ENCODE peak calls at places on chromosomes 3 and 15, in six cellular contexts. I is body of pancreas, O is HFFc6, F is mesothelial cell of epicardium, L is fibroblast of lung, Z is endodermal cell. Y is an unnamed sample.

GRCh38 chr3:186821429-186822367 is 15.4 kb upstream of the RFC4 start:
- DNase-seq in I (no peak), O (peak), F (no peak), L (peak), Z (peak), Y (no peak)

GRCh38 chr15:69225355-69226027 is 65.1 kb downstream of the GLCE start:
- DNase-seq in I (no peak), O (peak), F (no peak), L (peak), Z (no peak), Y (no peak)

GRCh38 chr3:2247831-2248230 is 149.2 kb downstream of the CNTN4 start:
- DNase-seq in I (no peak), O (no peak), F (no peak), L (no peak), Z (no peak), Y (no peak)

GRCh38 chr3:21330293-21330692 is 420.7 kb downstream of the ZNF385D start:
- DNase-seq in I (no peak), O (no peak), F (no peak), L (peak), Z (no peak), Y (no peak)

GRCh38 chr3:167102071-167102470 is 278.0 kb downstream of the ZBBX start:
- DNase-seq in I (peak), O (no peak), F (no peak), L (no peak), Z (peak), Y (peak)

GRCh38 chr3:181694805-181695660 is 16.7 kb upstream of the SOX2 start:
- DNase-seq in I (peak), O (no peak), F (no peak), L (peak), Z (peak), Y (peak)

GRCh38 chr3:150049317-150049716 is 78.6 kb upstream of the PFN2 start:
- DNase-seq in I (no peak), O (peak), F (no peak), L (peak), Z (no peak), Y (no peak)

GRCh38 chr3:14280326-14280725 is 101.7 kb downstream of the LSM3 start:
- DNase-seq in I (no peak), O (peak), F (no peak), L (peak), Z (no peak), Y (no peak)

GRCh38 chr3:126270145-126270811 is 86.9 kb downstream of the KLF15 start:
- DNase-seq in I (peak), O (no peak), F (no peak), L (peak), Z (no peak), Y (peak)

GRCh38 chr3:79066481-79066880 is 701.3 kb downstream of the ROBO1 start:
- DNase-seq in I (no peak), O (no peak), F (no peak), L (no peak), Z (no peak), Y (no peak)

GRCh38 chr3:21839592-21839991 is 88.6 kb upstream of the ZNF385D start:
- DNase-seq in I (peak), O (peak), F (no peak), L (peak), Z (no peak), Y (no peak)

GRCh38 chr3:10400050-10400748 is 79.3 kb upstream of the SEC13 start:
- DNase-seq in I (no peak), O (no peak), F (no peak), L (no peak), Z (peak), Y (peak)

GRCh38 chr3:50260027-50260941 is 8.7 kb upstream of the SEMA3B start:
- DNase-seq in I (peak), O (peak), F (peak), L (peak), Z (peak), Y (peak)

GRCh38 chr3:41975421-41976103 is 13.7 kb upstream of the ULK4 start:
- DNase-seq in I (no peak), O (no peak), F (no peak), L (peak), Z (no peak), Y (no peak)

GRCh38 chr3:161474691-161475090 is 21.9 kb upstream of the OTOL1 start:
- DNase-seq in I (no peak), O (no peak), F (no peak), L (no peak), Z (no peak), Y (no peak)

GRCh38 chr3:117184574-117184973 is 475.0 kb downstream of the TUSC7 start:
- DNase-seq in I (no peak), O (peak), F (no peak), L (peak), Z (no peak), Y (no peak)

GRCh38 chr15:52658955-52659354 is 20.2 kb downstream of the ATOSA start:
- DNase-seq in I (no peak), O (no peak), F (no peak), L (no peak), Z (no peak), Y (no peak)

GRCh38 chr15:26081758-26082068 is 218.6 kb upstream of the ATP10A start:
- DNase-seq in I (no peak), O (no peak), F (no peak), L (no peak), Z (no peak), Y (no peak)

GRCh38 chr3:184584001-184584891 is 22.7 kb downstream of the EPHB3 start:
- DNase-seq in I (no peak), O (no peak), F (no peak), L (no peak), Z (peak), Y (peak)

GRCh38 chr3:188745031-188745430 is 426.7 kb upstream of the TPRG1 start:
- DNase-seq in I (no peak), O (no peak), F (no peak), L (no peak), Z (no peak), Y (no peak)

GRCh38 chr3:60912876-60913275 is 338.4 kb downstream of the FHIT start:
- DNase-seq in I (no peak), O (no peak), F (no peak), L (no peak), Z (no peak), Y (no peak)

GRCh38 chr15:53434174-53434678 is 325.2 kb downstream of the WDR72 start:
- DNase-seq in I (no peak), O (no peak), F (no peak), L (no peak), Z (no peak), Y (no peak)

GRCh38 chr15:46786886-46787285 is 930.4 kb upstream of the SEMA6D start:
- DNase-seq in I (no peak), O (no peak), F (no peak), L (no peak), Z (no peak), Y (no peak)

DNA sequence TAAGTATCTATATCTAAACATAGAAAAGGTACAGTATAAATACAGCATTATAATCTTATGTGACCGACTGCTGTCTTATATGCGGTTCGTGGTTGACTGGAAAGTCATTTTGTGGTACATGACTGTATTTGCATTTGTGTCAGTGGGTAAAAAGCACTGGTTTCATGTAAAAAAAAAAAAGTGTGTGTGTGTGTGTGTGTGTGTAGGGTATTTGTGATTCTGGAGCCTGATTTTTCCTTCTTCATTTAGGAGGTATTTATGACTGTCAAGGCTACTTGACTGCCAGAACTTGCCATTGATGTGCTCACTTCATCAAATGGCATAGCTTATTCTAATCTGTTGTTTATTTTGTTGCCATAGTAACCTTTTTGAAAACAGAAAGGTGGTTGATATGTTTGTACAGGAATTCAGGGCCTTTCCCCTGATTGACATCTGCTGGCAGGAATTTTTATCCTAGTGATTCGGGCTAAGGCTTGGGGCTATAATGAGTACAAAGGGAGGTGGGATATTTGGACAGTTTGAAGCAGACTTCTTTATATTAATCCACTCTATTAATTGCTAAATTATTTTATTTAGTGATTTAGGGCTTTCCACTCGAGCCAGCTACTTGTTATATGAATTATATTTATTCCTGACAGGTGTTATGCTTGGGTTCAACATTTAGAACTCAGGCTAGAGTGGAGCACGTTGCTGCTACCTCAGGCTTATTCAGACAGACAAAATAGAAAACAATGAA is 63.4 kb downstream of the AKAP13 start:
- DNase-seq in I (peak), O (peak), F (no peak), L (peak), Z (peak), Y (no peak)
- TF ChIP-seq CTCF in I (peak), O (no peak), F (no peak), L (no peak), Z (no peak), Y (no peak)

GRCh38 chr3:196048922-196049566 is 32.8 kb downstream of the TFRC start:
- DNase-seq in I (no peak), O (no peak), F (no peak), L (no peak), Z (no peak), Y (no peak)
- TF ChIP-seq CTCF in I (no peak), O (no peak), F (no peak), L (no peak), Z (no peak), Y (no peak)

DNA sequence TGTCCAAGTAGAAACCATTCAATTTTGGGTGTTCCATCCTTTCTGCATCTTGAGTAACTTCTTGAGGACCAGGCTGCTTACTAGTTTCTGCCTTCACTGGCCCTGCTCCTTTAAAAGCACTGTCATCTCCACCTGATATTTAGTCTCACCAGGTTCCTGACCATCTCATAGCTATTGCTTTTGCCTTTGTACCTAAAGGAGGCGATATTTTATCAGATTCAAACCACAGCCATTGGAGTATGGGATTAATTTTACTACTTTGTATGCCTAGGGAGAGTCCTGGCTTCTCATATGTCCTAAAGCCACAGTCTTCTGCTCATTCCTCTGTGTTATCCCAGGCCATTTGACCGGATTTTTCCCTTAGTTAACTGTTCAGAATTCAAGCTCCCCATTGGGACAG is 51.8 kb upstream of the RFX7 start:
- DNase-seq in I (no peak), O (no peak), F (no peak), L (no peak), Z (no peak), Y (no peak)
- TF ChIP-seq CTCF in I (no peak), O (peak), F (no peak), L (no peak), Z (peak), Y (peak)

GRCh38 chr3:133167340-133168024 is 129.3 kb downstream of the TMEM108 start:
- DNase-seq in I (no peak), O (no peak), F (no peak), L (no peak), Z (no peak), Y (no peak)

GRCh38 chr3:133162906-133163305 is 124.7 kb downstream of the TMEM108 start:
- DNase-seq in I (no peak), O (no peak), F (no peak), L (no peak), Z (no peak), Y (no peak)

GRCh38 chr3:133169669-133170068 is 131.5 kb downstream of the TMEM108 start:
- DNase-seq in I (no peak), O (no peak), F (no peak), L (no peak), Z (no peak), Y (no peak)

GRCh38 chr3:133168025-133168401 is 129.8 kb downstream of the TMEM108 start:
- DNase-seq in I (no peak), O (no peak), F (no peak), L (no peak), Z (no peak), Y (no peak)
- TF ChIP-seq CTCF in I (no peak), O (peak), F (no peak), L (no peak), Z (peak), Y (peak)

GRCh38 chr15:88242586-88242985 is 14.0 kb downstream of the NTRK3 start:
- DNase-seq in I (no peak), O (no peak), F (no peak), L (no peak), Z (no peak), Y (no peak)

GRCh38 chr15:88246081-88246480 is 10.5 kb downstream of the NTRK3 start:
- DNase-seq in I (no peak), O (no peak), F (no peak), L (no peak), Z (no peak), Y (no peak)

GRCh38 chr15:88243156-88243555 is 13.4 kb downstream of the NTRK3 start:
- DNase-seq in I (no peak), O (no peak), F (no peak), L (no peak), Z (no peak), Y (no peak)

GRCh38 chr15:88241461-88241860 is 15.1 kb downstream of the NTRK3 start:
- DNase-seq in I (no peak), O (no peak), F (no peak), L (no peak), Z (no peak), Y (no peak)

GRCh38 chr15:88243895-88244787 is 12.4 kb downstream of the NTRK3 start:
- DNase-seq in I (peak), O (peak), F (no peak), L (peak), Z (peak), Y (peak)
- TF ChIP-seq CTCF in I (peak), O (peak), F (peak), L (peak), Z (peak), Y (peak)

DNA sequence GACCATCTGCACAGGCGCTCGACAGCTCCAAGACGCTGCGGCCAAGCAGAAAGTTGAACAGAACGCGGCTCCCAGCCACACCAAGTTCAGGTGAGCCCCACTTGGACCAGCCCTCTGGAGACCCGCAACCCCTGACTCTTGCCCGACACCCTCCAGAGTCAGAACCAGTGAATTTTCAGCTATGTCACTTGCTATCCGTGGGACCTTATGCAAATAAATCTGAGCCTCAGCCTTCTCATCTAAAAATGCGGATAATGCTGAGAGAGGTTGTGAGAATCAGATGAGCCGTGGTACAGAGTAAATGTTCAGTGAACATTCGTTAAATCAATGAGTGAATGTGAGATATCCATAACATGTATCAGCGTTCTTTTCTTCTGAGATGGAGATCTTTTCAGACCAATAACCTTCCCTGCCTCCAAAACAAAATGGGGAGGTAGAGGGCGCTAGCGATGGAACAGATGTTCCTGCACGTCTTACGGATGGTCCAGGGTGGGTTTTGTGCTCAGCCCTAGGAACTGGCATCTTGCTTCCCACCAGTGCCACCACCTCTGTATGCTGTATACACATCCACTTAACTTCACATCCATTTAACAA is 524 bp downstream of the MRPS11 start:
- DNase-seq in I (no peak), O (no peak), F (no peak), L (no peak), Z (peak), Y (no peak)
- TF ChIP-seq CTCF in I (no peak), O (peak), F (no peak), L (peak), Z (peak), Y (peak)

GRCh38 chr3:138046955-138047354 is 37.0 kb downstream of the CLDN18 start:
- DNase-seq in I (no peak), O (no peak), F (no peak), L (no peak), Z (peak), Y (no peak)

GRCh38 chr3:138043266-138044029 is 33.5 kb downstream of the CLDN18 start:
- DNase-seq in I (no peak), O (peak), F (no peak), L (peak), Z (no peak), Y (no peak)

GRCh38 chr3:138046084-138046483 is 36.1 kb downstream of the CLDN18 start:
- DNase-seq in I (no peak), O (no peak), F (no peak), L (no peak), Z (no peak), Y (no peak)

GRCh38 chr3:138049157-138049919 is 39.4 kb downstream of the CLDN18 start:
- DNase-seq in I (no peak), O (peak), F (no peak), L (peak), Z (peak), Y (peak)

GRCh38 chr3:138047596-138048195 is 37.7 kb downstream of the CLDN18 start:
- DNase-seq in I (no peak), O (no peak), F (no peak), L (no peak), Z (peak), Y (no peak)
- TF ChIP-seq CTCF in I (no peak), O (no peak), F (no peak), L (no peak), Z (no peak), Y (no peak)

DNA sequence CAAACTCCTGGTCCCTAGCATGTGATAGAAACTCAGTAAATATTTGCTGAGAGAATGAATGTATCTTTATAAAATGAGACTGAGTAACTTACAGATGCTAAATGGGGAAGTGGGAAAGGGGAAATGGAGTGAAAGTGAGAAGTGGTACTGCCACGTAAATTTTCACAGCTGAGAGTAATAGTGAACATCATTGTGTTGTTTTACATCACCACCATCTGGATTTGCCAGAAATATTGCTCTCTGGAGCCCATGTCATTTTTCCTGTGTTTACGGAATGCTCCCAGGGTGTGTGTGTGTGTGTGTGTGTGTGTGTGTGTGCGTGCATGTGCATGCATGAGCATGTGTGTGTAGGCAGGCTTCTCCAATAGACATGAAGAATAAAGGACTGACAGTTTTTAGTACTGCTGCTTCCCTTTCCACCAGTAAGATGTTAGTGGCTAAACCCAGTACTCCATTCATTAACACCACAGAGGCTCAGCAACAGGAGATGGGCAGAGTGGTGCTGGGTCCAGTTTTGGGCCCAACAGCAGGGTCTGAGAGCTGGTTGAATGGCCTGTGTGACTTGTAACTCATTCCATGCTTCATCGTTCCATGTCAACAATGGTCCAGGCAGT is 57.3 kb downstream of the DIPK2A start:
- DNase-seq in I (peak), O (no peak), F (no peak), L (no peak), Z (no peak), Y (no peak)
- TF ChIP-seq CTCF in I (no peak), O (no peak), F (no peak), L (no peak), Z (no peak), Y (no peak)

DNA sequence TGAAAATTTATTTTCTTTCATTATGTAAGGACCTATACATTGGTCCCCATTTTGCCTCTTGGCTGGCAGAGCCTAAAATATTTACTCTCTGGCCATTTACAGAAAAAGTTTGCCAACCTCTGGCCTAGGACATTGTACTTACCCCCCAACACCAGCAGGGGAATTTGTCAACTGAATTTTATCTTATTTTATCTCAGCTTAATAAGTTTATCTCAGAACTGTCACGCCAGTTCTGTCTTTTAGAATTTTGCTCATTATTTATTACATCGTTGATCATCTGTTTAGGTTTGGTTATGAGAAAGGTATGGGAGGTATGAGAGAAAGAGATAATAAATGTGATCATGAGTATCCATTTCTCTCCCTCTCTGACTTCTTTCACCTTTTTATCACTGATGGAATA is 38.3 kb downstream of the CHD2 start:
- DNase-seq in I (no peak), O (no peak), F (no peak), L (no peak), Z (no peak), Y (no peak)
- TF ChIP-seq CTCF in I (peak), O (peak), F (peak), L (no peak), Z (peak), Y (peak)